ENCODE peak calls at places on chromosome 22, in five cellular contexts. N is psoas muscle, W is right lobe of liver, V is A673, J is A549. Y is an unnamed sample. For H3K4me1, the result is how much of the 10 kb centered on the place peaks cover.

GRCh38 chr22:37386441-37386840 is 40.8 kb downstream of the ELFN2 start:
- DNase-seq in N (no peak), W (no peak), V (no peak), J (no peak), Y (no peak)

GRCh38 chr22:39941661-39942060 is 18.5 kb upstream of the TMA7B start:
- DNase-seq in N (no peak), W (no peak), V (no peak), J (no peak), Y (no peak)

GRCh38 chr22:44313385-44314006 is 745 bp upstream of the SHISAL1 start:
- DNase-seq in N (no peak), W (no peak), V (no peak), J (no peak), Y (peak)

GRCh38 chr22:37232140-37232998 is 11.7 kb downstream of the RAC2 start:
- DNase-seq in N (peak), W (no peak), V (no peak), J (no peak), Y (no peak)

GRCh38 chr22:24707477-24707816 is 67.1 kb downstream of the PIWIL3 start:
- DNase-seq in N (no peak), W (no peak), V (no peak), J (no peak), Y (no peak)

GRCh38 chr22:25475554-25476022 is 88.9 kb upstream of the GRK3 start:
- DNase-seq in N (no peak), W (no peak), V (peak), J (no peak), Y (no peak)

GRCh38 chr22:49827853-49828598 is at the start of gene BRD1:
- DNase-seq in N (peak), W (peak), V (peak), J (no peak), Y (peak)

GRCh38 chr22:39953101-39953500 is 7.1 kb upstream of the TMA7B start:
- DNase-seq in N (no peak), W (no peak), V (no peak), J (no peak), Y (no peak)

GRCh38 chr22:49705216-49705600 is 122.5 kb downstream of the BRD1 start:
- DNase-seq in N (no peak), W (peak), V (no peak), J (no peak), Y (no peak)

GRCh38 chr22:24975125-24975640 is 22.7 kb downstream of the KIAA1671 start:
- DNase-seq in N (no peak), W (no peak), V (no peak), J (no peak), Y (no peak)

GRCh38 chr22:50030315-50031188 is 18.0 kb upstream of the IL17REL start:
- DNase-seq in N (peak), W (peak), V (peak), J (peak), Y (peak)

GRCh38 chr22:47055461-47055860 is 293.0 kb downstream of the TBC1D22A start:
- DNase-seq in N (peak), W (no peak), V (no peak), J (no peak), Y (peak)

DNA sequence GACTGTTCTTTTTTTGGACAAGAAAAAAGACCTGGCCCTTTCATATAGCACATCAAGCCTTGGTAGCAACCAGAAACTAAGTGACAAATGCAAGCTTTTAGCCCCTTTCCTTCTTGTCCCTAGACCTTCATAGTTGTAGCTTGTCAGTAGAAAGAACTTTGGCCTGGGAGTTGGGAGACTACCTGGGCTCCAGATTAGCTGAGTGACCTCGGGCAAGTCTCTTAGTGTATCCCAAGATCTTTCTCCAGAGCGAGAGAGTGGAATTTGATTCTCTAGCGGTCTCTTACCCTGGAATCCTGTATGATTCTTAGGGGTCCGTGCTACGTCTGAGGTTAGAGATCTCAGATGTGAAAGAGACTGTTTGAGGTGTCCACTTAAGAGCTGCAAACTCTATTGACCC is 59.0 kb downstream of the ZNRF3 start:
- DNase-seq in N (no peak), W (no peak), V (no peak), J (no peak), Y (no peak)
- TF ChIP-seq CTCF in N (no peak), W (no peak), V (no peak), J (no peak), Y (no peak)

GRCh38 chr22:42623301-42623751 is 8.6 kb upstream of the POLDIP3 start:
- DNase-seq in N (peak), W (no peak), V (no peak), J (no peak), Y (no peak)
- H3K4me1 ChIP-seq in N (under half), W (under half), V (under half), J (under half), Y (under half)

DNA sequence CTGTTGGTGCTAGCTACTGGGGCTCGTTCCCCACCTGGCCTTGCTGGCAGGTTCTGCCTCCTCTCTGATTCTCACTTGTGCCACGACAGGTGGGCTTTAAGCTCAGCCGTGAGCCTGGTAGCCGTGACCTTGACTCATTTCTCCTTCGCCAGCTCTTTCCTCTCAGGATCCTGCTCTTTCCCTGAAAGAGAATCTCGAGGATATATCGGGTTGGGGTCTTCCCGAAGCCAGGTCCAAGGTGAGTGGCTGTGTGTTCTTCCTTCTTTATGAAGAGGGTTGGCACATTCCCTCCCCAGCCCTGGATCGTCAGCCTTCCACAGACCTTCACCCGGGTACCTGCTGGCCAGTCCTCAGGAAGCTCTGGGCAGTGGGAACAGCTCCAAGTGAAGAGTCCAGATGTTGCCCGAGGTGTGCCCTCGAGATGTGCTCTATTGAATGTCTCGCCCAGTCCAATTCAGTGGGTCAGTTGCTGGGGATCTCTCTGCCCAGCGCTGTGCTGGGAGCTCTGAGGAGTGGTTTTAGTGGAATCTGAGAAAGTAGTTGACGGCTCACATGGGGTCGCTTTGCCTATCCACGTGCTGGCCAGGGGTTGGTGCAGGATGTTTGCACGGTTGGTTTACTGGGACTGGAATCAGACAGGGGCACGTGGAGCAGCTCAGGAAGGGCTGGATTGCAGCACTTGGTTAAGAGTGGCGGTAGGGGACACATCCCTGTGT is 1.4 kb downstream of the ZNF74 start:
- DNase-seq in N (no peak), W (no peak), V (no peak), J (no peak), Y (no peak)
- H3K4me3 ChIP-seq in N (no peak), W (no peak), V (peak), J (no peak), Y (no peak)

DNA sequence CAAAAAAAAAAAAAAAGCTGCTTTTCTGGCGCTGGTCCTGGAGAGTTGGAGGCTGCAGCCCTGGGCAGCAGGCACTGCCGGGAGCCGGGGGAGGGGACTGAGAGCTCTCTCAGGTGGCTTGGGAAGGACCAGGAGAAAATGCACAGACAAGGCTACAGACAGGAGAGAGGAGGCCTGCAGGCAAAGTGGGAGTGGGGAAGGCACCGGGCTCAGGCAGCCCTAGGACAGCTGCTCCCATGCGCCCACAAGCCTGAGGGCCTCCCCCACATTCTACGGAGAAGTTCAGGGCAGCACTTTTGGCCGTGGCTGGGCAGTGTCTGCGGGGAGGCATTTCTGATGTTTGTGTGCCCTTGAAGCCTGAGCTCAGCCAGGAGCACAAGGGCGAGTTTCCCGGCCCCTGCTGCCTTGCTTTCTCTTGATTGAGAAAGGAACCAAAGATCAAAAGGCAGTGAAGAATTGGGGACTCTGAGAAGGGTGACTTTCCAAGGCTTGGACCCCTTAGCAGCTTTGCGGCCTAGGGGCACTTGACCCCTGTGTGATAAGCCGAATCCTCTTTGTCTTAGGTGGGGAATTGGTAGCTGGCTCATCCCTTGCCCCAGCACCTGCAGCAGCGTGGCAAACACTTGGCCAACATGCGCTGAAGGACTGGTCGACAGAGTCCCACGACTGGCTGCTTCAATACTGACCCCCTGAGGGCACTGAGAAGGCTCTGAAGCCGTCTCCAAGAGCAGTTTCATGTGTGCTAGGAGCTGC is 35.3 kb downstream of the PPM1F start:
- DNase-seq in N (peak), W (no peak), V (no peak), J (no peak), Y (no peak)
- TF ChIP-seq CTCF in N (no peak), W (no peak), V (no peak), J (no peak), Y (no peak)

GRCh38 chr22:19615001-19615461 is 90.8 kb upstream of the CLDN5 start:
- DNase-seq in N (no peak), W (no peak), V (no peak), J (no peak), Y (no peak)
- H3K4me1 ChIP-seq in N (under half), W (under half), V (under half), J (under half), Y (under half)

DNA sequence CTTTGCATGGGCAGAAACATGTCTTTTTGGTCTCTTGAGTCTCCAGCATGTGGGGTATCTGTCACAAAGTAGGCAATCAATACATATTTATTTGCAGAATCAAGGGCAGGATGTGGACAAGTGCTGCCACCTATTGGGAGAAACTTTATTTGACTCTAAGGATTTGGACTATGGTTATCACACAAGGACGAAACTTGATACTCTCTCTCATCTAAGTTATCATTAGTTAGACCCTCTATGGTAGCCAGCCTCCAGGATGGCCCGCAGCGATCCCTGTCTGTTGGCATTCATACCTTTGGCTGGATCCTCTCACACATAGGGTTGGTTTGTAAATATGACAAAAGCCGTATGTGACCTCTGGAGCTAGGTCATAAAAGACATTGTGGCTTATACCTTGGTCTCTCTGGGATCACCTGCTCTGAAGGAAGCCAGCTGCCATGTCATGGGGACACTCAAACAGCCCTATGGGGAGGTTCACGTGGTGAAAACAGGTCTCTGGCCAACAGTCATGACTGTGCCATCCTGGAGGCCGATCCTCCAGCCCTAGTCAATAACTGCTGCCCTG is 1.1 kb upstream of the FBXO7 start:
- DNase-seq in N (no peak), W (peak), V (peak), J (peak), Y (peak)
- H3K4me3 ChIP-seq in N (peak), W (peak), V (peak), J (peak), Y (no peak)

GRCh38 chr22:38923463-38924196 is 33.8 kb upstream of the APOBEC3A start:
- DNase-seq in N (peak), W (no peak), V (peak), J (peak), Y (peak)
- TF ChIP-seq CTCF in N (peak), W (no peak), V (peak), J (no peak), Y (no peak)

GRCh38 chr22:30267382-30268302 is 991 bp upstream of the OSM start:
- DNase-seq in N (no peak), W (no peak), V (no peak), J (no peak), Y (peak)
- H3K4me1 ChIP-seq in N (under half), W (under half), V (under half), J (under half), Y (under half)

GRCh38 chr22:36160499-36160942 is at the start of gene APOL3:
- DNase-seq in N (peak), W (peak), V (no peak), J (no peak), Y (peak)
- H3K4me3 ChIP-seq in N (peak), W (peak), V (no peak), J (no peak), Y (peak)

GRCh38 chr22:16915711-16916110 is 90.5 kb upstream of the XKR3 start:
- DNase-seq in N (no peak), W (no peak), V (no peak), J (no peak), Y (no peak)
- TF ChIP-seq CTCF in N (no peak), W (no peak), V (no peak), J (no peak), Y (no peak)

Y was measured in mucosa of descending colon.